ENCODE peak calls at places on chromosomes 6 and 20, in nine cellular contexts. One of them, this sample, is unnamed.

GRCh38 chr6:164273491-164273890 is 859.0 kb downstream of the QKI start:
- DNase-seq in IMR-90: no peak
- DNase-seq in heart left ventricle: no peak
- DNase-seq in fibroblast of lung: no peak
- DNase-seq in hepatocyte: no peak
- DNase-seq in adrenal gland: no peak
- DNase-seq in right lobe of liver: no peak
- DNase-seq in psoas muscle: no peak
- DNase-seq in spleen: no peak
- DNase-seq in this sample: no peak

GRCh38 chr6:14146459-14147096 is 29.0 kb downstream of the CD83 start:
- DNase-seq in fibroblast of lung: no peak
- DNase-seq in heart left ventricle: no peak
- DNase-seq in adrenal gland: no peak
- DNase-seq in right lobe of liver: no peak
- DNase-seq in psoas muscle: no peak
- DNase-seq in IMR-90: no peak
- DNase-seq in hepatocyte: no peak
- DNase-seq in spleen: no peak
- DNase-seq in this sample: no peak

GRCh38 chr6:8556370-8557018 is 121.1 kb upstream of the SLC35B3 start:
- DNase-seq in right lobe of liver: no peak
- DNase-seq in adrenal gland: peak
- DNase-seq in fibroblast of lung: peak
- DNase-seq in hepatocyte: peak
- DNase-seq in heart left ventricle: no peak
- DNase-seq in IMR-90: peak
- DNase-seq in psoas muscle: no peak
- DNase-seq in spleen: no peak
- DNase-seq in this sample: no peak

GRCh38 chr6:151275121-151275520 is 35.4 kb downstream of the AKAP12 start:
- DNase-seq in fibroblast of lung: no peak
- DNase-seq in right lobe of liver: no peak
- DNase-seq in spleen: no peak
- DNase-seq in psoas muscle: no peak
- DNase-seq in hepatocyte: no peak
- DNase-seq in heart left ventricle: no peak
- DNase-seq in adrenal gland: no peak
- DNase-seq in IMR-90: no peak
- DNase-seq in this sample: no peak

GRCh38 chr6:73129653-73130443 is 95.4 kb downstream of the KHDC1L start:
- DNase-seq in spleen: peak
- DNase-seq in adrenal gland: peak
- DNase-seq in heart left ventricle: peak
- DNase-seq in psoas muscle: peak
- DNase-seq in right lobe of liver: peak
- DNase-seq in hepatocyte: peak
- DNase-seq in fibroblast of lung: peak
- DNase-seq in IMR-90: peak
- DNase-seq in this sample: peak

GRCh38 chr20:63168861-63169260 is 47.1 kb downstream of the YTHDF1 start:
- DNase-seq in fibroblast of lung: no peak
- DNase-seq in right lobe of liver: no peak
- DNase-seq in spleen: no peak
- DNase-seq in IMR-90: no peak
- DNase-seq in heart left ventricle: no peak
- DNase-seq in hepatocyte: no peak
- DNase-seq in adrenal gland: no peak
- DNase-seq in psoas muscle: no peak
- DNase-seq in this sample: no peak

GRCh38 chr6:48087448-48087847 is 23.5 kb downstream of the PTCHD4 start:
- DNase-seq in right lobe of liver: no peak
- DNase-seq in adrenal gland: no peak
- DNase-seq in heart left ventricle: no peak
- DNase-seq in fibroblast of lung: no peak
- DNase-seq in hepatocyte: peak
- DNase-seq in psoas muscle: no peak
- DNase-seq in IMR-90: peak
- DNase-seq in spleen: no peak
- DNase-seq in this sample: no peak

GRCh38 chr6:7106752-7107577 is 796 bp upstream of the RREB1 start:
- DNase-seq in spleen: peak
- DNase-seq in right lobe of liver: peak
- DNase-seq in hepatocyte: peak
- DNase-seq in IMR-90: peak
- DNase-seq in psoas muscle: peak
- DNase-seq in adrenal gland: peak
- DNase-seq in fibroblast of lung: no peak
- DNase-seq in heart left ventricle: peak
- DNase-seq in this sample: no peak

GRCh38 chr6:122869437-122870024 is 80.5 kb downstream of the SMPDL3A start:
- DNase-seq in hepatocyte: peak
- DNase-seq in fibroblast of lung: peak
- DNase-seq in IMR-90: peak
- DNase-seq in adrenal gland: peak
- DNase-seq in right lobe of liver: no peak
- DNase-seq in spleen: no peak
- DNase-seq in heart left ventricle: peak
- DNase-seq in psoas muscle: no peak
- DNase-seq in this sample: peak

GRCh38 chr6:133240511-133241087 is 558 bp upstream of the EYA4 start:
- DNase-seq in psoas muscle: peak
- DNase-seq in heart left ventricle: peak
- DNase-seq in hepatocyte: peak
- DNase-seq in right lobe of liver: no peak
- DNase-seq in adrenal gland: no peak
- DNase-seq in spleen: no peak
- DNase-seq in IMR-90: peak
- DNase-seq in fibroblast of lung: peak
- DNase-seq in this sample: no peak

GRCh38 chr20:32536861-32537656 is 48.1 kb downstream of the NOL4L start:
- DNase-seq in right lobe of liver: peak
- DNase-seq in fibroblast of lung: no peak
- DNase-seq in adrenal gland: no peak
- DNase-seq in IMR-90: no peak
- DNase-seq in spleen: peak
- DNase-seq in hepatocyte: peak
- DNase-seq in heart left ventricle: peak
- DNase-seq in psoas muscle: peak
- DNase-seq in this sample: no peak

GRCh38 chr6:148885154-148885870 is 138.5 kb downstream of the UST start:
- DNase-seq in spleen: no peak
- DNase-seq in psoas muscle: no peak
- DNase-seq in adrenal gland: no peak
- DNase-seq in heart left ventricle: no peak
- DNase-seq in IMR-90: peak
- DNase-seq in hepatocyte: no peak
- DNase-seq in right lobe of liver: no peak
- DNase-seq in fibroblast of lung: peak
- DNase-seq in this sample: no peak

GRCh38 chr6:126182650-126183311 is 157.1 kb upstream of the CENPW start:
- DNase-seq in right lobe of liver: no peak
- DNase-seq in psoas muscle: no peak
- DNase-seq in adrenal gland: no peak
- DNase-seq in fibroblast of lung: peak
- DNase-seq in IMR-90: no peak
- DNase-seq in hepatocyte: no peak
- DNase-seq in spleen: no peak
- DNase-seq in heart left ventricle: no peak
- DNase-seq in this sample: no peak
- TF ChIP-seq CTCF in right lobe of liver: peak
- TF ChIP-seq CTCF in psoas muscle: no peak
- TF ChIP-seq CTCF in adrenal gland: no peak
- TF ChIP-seq CTCF in fibroblast of lung: no peak
- TF ChIP-seq CTCF in IMR-90: no peak
- TF ChIP-seq CTCF in hepatocyte: no peak
- TF ChIP-seq CTCF in spleen: no peak
- TF ChIP-seq CTCF in heart left ventricle: no peak
- TF ChIP-seq CTCF in this sample: peak

DNA sequence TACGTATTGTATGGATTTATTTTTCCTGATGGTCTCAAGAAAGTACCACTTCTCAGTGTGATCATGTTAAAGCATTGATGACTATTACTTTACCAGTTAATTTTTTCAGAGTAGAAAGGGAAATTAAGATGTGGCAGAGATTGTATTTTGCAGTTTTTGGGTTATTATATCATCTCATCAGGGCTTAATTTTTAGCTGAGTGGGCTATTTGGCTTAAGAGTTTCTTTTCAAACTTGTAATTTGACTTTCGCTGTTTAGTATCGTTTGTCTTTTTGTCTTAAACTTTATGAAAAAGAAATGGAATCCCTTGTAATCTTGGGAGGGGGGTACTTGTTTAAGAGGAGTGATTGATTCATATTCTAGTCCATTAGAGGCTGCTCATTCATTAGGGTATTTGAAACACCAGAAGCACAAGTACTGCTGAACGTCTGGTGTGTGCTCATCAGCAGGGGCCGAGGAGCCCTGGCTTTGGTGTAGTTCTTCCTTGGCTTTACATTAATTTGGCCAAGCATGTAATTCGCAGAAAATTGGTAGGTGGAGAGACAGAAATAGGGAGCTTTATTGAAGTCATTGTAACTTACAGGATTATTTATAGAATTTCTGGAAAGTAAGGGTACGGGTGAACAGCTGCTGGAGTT is 112.4 kb downstream of the TIAM2 start:
- DNase-seq in hepatocyte: no peak
- DNase-seq in heart left ventricle: no peak
- DNase-seq in adrenal gland: no peak
- DNase-seq in IMR-90: no peak
- DNase-seq in spleen: no peak
- DNase-seq in fibroblast of lung: no peak
- DNase-seq in right lobe of liver: no peak
- DNase-seq in psoas muscle: no peak
- DNase-seq in this sample: no peak
- H3K4me3 ChIP-seq in hepatocyte: no peak
- H3K4me3 ChIP-seq in heart left ventricle: peak
- H3K4me3 ChIP-seq in adrenal gland: no peak
- H3K4me3 ChIP-seq in IMR-90: no peak
- H3K4me3 ChIP-seq in spleen: no peak
- H3K4me3 ChIP-seq in fibroblast of lung: no peak
- H3K4me3 ChIP-seq in right lobe of liver: no peak
- H3K4me3 ChIP-seq in psoas muscle: peak
- H3K4me3 ChIP-seq in this sample: no peak

DNA sequence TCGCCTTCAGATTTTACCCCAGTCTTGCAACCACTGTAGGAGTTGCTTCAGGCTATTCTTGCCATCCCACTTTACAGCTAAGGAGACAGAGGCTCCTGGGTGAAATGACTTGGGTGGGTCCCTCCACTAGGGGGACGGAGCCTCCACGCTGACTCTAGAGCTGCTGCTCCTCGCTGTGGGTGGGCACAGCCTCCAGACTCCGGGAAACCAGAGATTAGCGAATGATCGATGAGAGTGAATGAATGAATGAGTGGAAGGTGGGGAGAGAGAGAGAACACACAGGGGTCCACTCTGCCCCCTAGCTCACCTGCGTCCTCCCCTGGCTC is 10.4 kb downstream of the ZBP1 start:
- DNase-seq in IMR-90: no peak
- DNase-seq in adrenal gland: no peak
- DNase-seq in hepatocyte: no peak
- DNase-seq in fibroblast of lung: no peak
- DNase-seq in right lobe of liver: no peak
- DNase-seq in psoas muscle: no peak
- DNase-seq in heart left ventricle: no peak
- DNase-seq in spleen: peak
- DNase-seq in this sample: no peak
- TF ChIP-seq CTCF in IMR-90: no peak
- TF ChIP-seq CTCF in adrenal gland: no peak
- TF ChIP-seq CTCF in hepatocyte: no peak
- TF ChIP-seq CTCF in fibroblast of lung: no peak
- TF ChIP-seq CTCF in right lobe of liver: no peak
- TF ChIP-seq CTCF in psoas muscle: no peak
- TF ChIP-seq CTCF in heart left ventricle: no peak
- TF ChIP-seq CTCF in spleen: no peak
- TF ChIP-seq CTCF in this sample: no peak

GRCh38 chr6:85405175-85405852 is 44.6 kb upstream of the NT5E start:
- DNase-seq in IMR-90: peak
- DNase-seq in heart left ventricle: no peak
- DNase-seq in hepatocyte: peak
- DNase-seq in adrenal gland: no peak
- DNase-seq in spleen: no peak
- DNase-seq in psoas muscle: no peak
- DNase-seq in right lobe of liver: peak
- DNase-seq in fibroblast of lung: peak
- DNase-seq in this sample: no peak
- H3K4me3 ChIP-seq in IMR-90: no peak
- H3K4me3 ChIP-seq in heart left ventricle: no peak
- H3K4me3 ChIP-seq in hepatocyte: no peak
- H3K4me3 ChIP-seq in adrenal gland: no peak
- H3K4me3 ChIP-seq in spleen: no peak
- H3K4me3 ChIP-seq in psoas muscle: no peak
- H3K4me3 ChIP-seq in right lobe of liver: no peak
- H3K4me3 ChIP-seq in fibroblast of lung: no peak
- H3K4me3 ChIP-seq in this sample: no peak

This sample was measured in retinal pigment epithelial cell.